ENCODE peak calls at places on chromosomes 5 and 9, in seven cellular contexts. B is RPMI7951; G is NAMALWA; J is NCI-H69; K is AG20443; Z is CD8-positive, alpha-beta T cell; X is CD8-positive, alpha-beta memory T cell. N is an unnamed sample.

GRCh38 chr5:16143361-16144049 is 36.1 kb downstream of the MARCHF11 start:
- DNase-seq in B (no peak), G (no peak), J (no peak), K (no peak), Z (no peak), X (no peak), N (no peak)

GRCh38 chr5:61949054-61949679 is 356.8 kb upstream of the KIF2A start:
- DNase-seq in B (no peak), G (no peak), J (no peak), K (no peak), Z (no peak), X (no peak), N (no peak)

GRCh38 chr5:14400085-14400484 is 181.5 kb upstream of the OTULINL start:
- DNase-seq in B (peak; percentile 84), G (no peak), J (no peak), K (peak; percentile 64), Z (no peak), X (no peak), N (no peak)

GRCh38 chr5:148179234-148179824 is 11.0 kb downstream of the SPINK14 start:
- DNase-seq in B (peak; percentile 51), G (peak; percentile 71), J (peak; percentile 80), K (peak; percentile 11), Z (no peak), X (no peak), N (peak; percentile 17)

GRCh38 chr9:76576344-76576743 is 117.4 kb downstream of the GCNT1 start:
- DNase-seq in B (peak; percentile 85), G (peak; percentile 41), J (no peak), K (peak; percentile 85), Z (peak; percentile 70), X (peak; percentile 39), N (no peak)

GRCh38 chr9:101443358-101443757 is 7.8 kb upstream of the ALDOB start:
- DNase-seq in B (no peak), G (no peak), J (peak; percentile 99), K (no peak), Z (no peak), X (no peak), N (peak; percentile 59)

GRCh38 chr9:113602126-113603119 is 138.9 kb downstream of the RGS3 start:
- DNase-seq in B (peak; percentile 94), G (peak; percentile 92), J (peak; percentile 99), K (peak; percentile 94), Z (no peak), X (no peak), N (peak; percentile 32)

GRCh38 chr9:113593682-113594281 is 130.3 kb downstream of the RGS3 start:
- DNase-seq in B (peak; percentile 99), G (peak; percentile 48), J (peak; percentile 97), K (peak; percentile 96), Z (no peak), X (no peak), N (no peak)

GRCh38 chr9:124256517-124257069 is 1.2 kb upstream of the NEK6 start:
- DNase-seq in B (peak; percentile 94), G (peak; percentile 36), J (peak; percentile 80), K (peak; percentile 89), Z (no peak), X (no peak), N (no peak)

GRCh38 chr9:2158111-2158610 is 143.0 kb downstream of the SMARCA2 start:
- DNase-seq in B (peak; percentile 72), G (peak; percentile 94), J (peak; percentile 91), K (peak; percentile 39), Z (peak; percentile 51), X (peak; percentile 31), N (peak; percentile 8)

N was measured in NCI-H1105.